ENCODE peak calls at places on chromosomes 5 and 9, in five cellular contexts. T, G, W, Q and S are unnamed samples.

GRCh38 chr5:60066502-60066901 is 173.0 kb upstream of the PDE4D start:
- DNase-seq in T (no peak), G (no peak), W (no peak), Q (no peak), S (no peak)

GRCh38 chr5:14490309-14490711 is 91.3 kb upstream of the OTULINL start:
- DNase-seq in T (no peak), G (no peak), W (no peak), Q (no peak), S (no peak)

GRCh38 chr5:89301572-89302025 is 418.6 kb upstream of the MEF2C start:
- DNase-seq in T (no peak), G (no peak), W (no peak), Q (no peak), S (no peak)

GRCh38 chr5:16856531-16856930 is 79.6 kb downstream of the MYO10 start:
- DNase-seq in T (peak), G (no peak), W (no peak), Q (no peak), S (no peak)

GRCh38 chr9:95506438-95506691 is 10.4 kb downstream of the PTCH1 start:
- DNase-seq in T (no peak), G (no peak), W (peak), Q (no peak), S (no peak)

GRCh38 chr9:34253460-34253837 is 74.6 kb downstream of the UBAP1 start:
- DNase-seq in T (peak), G (peak), W (no peak), Q (no peak), S (no peak)

GRCh38 chr9:37752646-37753488 is 738 bp upstream of the TRMT10B start:
- DNase-seq in T (no peak), G (no peak), W (no peak), Q (no peak), S (no peak)

GRCh38 chr9:1231998-1232919 is 182.1 kb downstream of the DMRT2 start:
- DNase-seq in T (peak), G (peak), W (no peak), Q (no peak), S (peak)

GRCh38 chr9:35569206-35569605 is 35.9 kb upstream of the TESK1 start:
- DNase-seq in T (no peak), G (no peak), W (no peak), Q (no peak), S (no peak)

GRCh38 chr5:24530907-24531306 is 113.9 kb downstream of the CDH10 start:
- DNase-seq in T (no peak), G (no peak), W (no peak), Q (no peak), S (no peak)

GRCh38 chr5:172235827-172236749 is 42.1 kb downstream of the EFCAB9 start:
- DNase-seq in T (peak), G (no peak), W (no peak), Q (no peak), S (no peak)

GRCh38 chr5:37734114-37734513 is 105.7 kb downstream of the GDNF start:
- DNase-seq in T (no peak), G (no peak), W (no peak), Q (no peak), S (no peak)

GRCh38 chr5:141838326-141839014 is 39.7 kb downstream of the PCDH1 start:
- DNase-seq in T (no peak), G (no peak), W (no peak), Q (no peak), S (no peak)

GRCh38 chr9:122265265-122265900 is 701 bp downstream of the MRRF start:
- DNase-seq in T (peak), G (no peak), W (peak), Q (no peak), S (peak)

GRCh38 chr5:109936091-109936490 is 246.4 kb downstream of the MAN2A1 start:
- DNase-seq in T (peak), G (no peak), W (no peak), Q (no peak), S (no peak)

GRCh38 chr9:20579544-20580309 is 42.6 kb downstream of the MLLT3 start:
- DNase-seq in T (peak), G (no peak), W (no peak), Q (no peak), S (no peak)

GRCh38 chr9:79362100-79363081 is 209.4 kb upstream of the TLE4 start:
- DNase-seq in T (no peak), G (no peak), W (peak), Q (no peak), S (no peak)

GRCh38 chr5:125536095-125536494 is 789.7 kb upstream of the ZNF608 start:
- DNase-seq in T (no peak), G (no peak), W (no peak), Q (no peak), S (no peak)